ENCODE peak calls at places on chromosome 22, in ten cellular contexts. C is transverse colon; W is WERI-Rb-1; O is RPMI7951; U is activated T-helper 1 cell treated with Interleukin-2 at 50 U/mL for 16 hours; R is aorta; Y is SHP77; H is NCI-H1092; G is activated CD4-positive, alpha-beta T cell treated with anti-CD3 and anti-CD28 coated beads, Interleukin-2, amount 10 ng/mL, durations not matched to agents 7 days and 5 days; V is T-helper 1 cell. B is an unnamed sample.

GRCh38 chr22:27283240-27283639 is 518.3 kb downstream of the MN1 start:
- DNase-seq in C (no peak), W (no peak), O (no peak), U (no peak), R (no peak), Y (no peak), H (no peak), G (no peak), V (no peak), B (no peak)

GRCh38 chr22:31439805-31440204 is 40.4 kb downstream of the DRG1 start:
- DNase-seq in C (no peak), W (no peak), O (no peak), U (no peak), R (no peak), Y (no peak), H (no peak), G (no peak), V (no peak), B (no peak)

GRCh38 chr22:23893446-23893956 is 682 bp upstream of the MIF start:
- DNase-seq in C (no peak), W (no peak), O (no peak), U (no peak), R (no peak), Y (no peak), H (no peak), G (no peak), V (no peak), B (no peak)

GRCh38 chr22:43401661-43402060 is 10.2 kb upstream of the MPPED1 start:
- DNase-seq in C (no peak), W (no peak), O (no peak), U (no peak), R (peak; percentile 23), Y (no peak), H (no peak), G (no peak), V (no peak), B (no peak)

GRCh38 chr22:37032535-37033460 is 13.3 kb downstream of the MPST start:
- DNase-seq in C (peak; percentile 87), W (no peak), O (no peak), U (no peak), R (no peak), Y (no peak), H (no peak), G (no peak), V (no peak), B (no peak)

GRCh38 chr22:49502126-49502826 is 325.4 kb downstream of the BRD1 start:
- DNase-seq in C (no peak), W (no peak), O (peak; percentile 11), U (peak; percentile 13), R (no peak), Y (no peak), H (no peak), G (peak; percentile 16), V (no peak), B (no peak)

GRCh38 chr22:45397806-45398205 is 15.6 kb downstream of the SMC1B start:
- DNase-seq in C (no peak), W (no peak), O (no peak), U (no peak), R (no peak), Y (peak; percentile 22), H (no peak), G (no peak), V (no peak), B (no peak)

GRCh38 chr22:32613773-32614172 is 139.2 kb downstream of the FBXO7 start:
- DNase-seq in C (no peak), W (no peak), O (no peak), U (no peak), R (no peak), Y (no peak), H (no peak), G (no peak), V (no peak), B (no peak)

GRCh38 chr22:33438273-33438672 is 380.1 kb upstream of the SYN3 start:
- DNase-seq in C (no peak), W (no peak), O (peak; percentile 67), U (no peak), R (no peak), Y (no peak), H (no peak), G (no peak), V (no peak), B (no peak)

GRCh38 chr22:25069758-25070461 is 117.4 kb downstream of the KIAA1671 start:
- DNase-seq in C (no peak), W (peak; percentile 16), O (no peak), U (no peak), R (peak; percentile 92), Y (no peak), H (no peak), G (peak; percentile 73), V (peak; percentile 17), B (no peak)

GRCh38 chr22:26471522-26471921 is 12.1 kb downstream of the HPS4 start:
- DNase-seq in C (no peak), W (no peak), O (peak; percentile 91), U (no peak), R (no peak), Y (no peak), H (no peak), G (no peak), V (no peak), B (no peak)

GRCh38 chr22:47337161-47337621 is 574.7 kb downstream of the TBC1D22A start:
- DNase-seq in C (peak; percentile 14), W (peak; percentile 86), O (peak; percentile 99), U (no peak), R (no peak), Y (peak; percentile 76), H (no peak), G (no peak), V (no peak), B (no peak)

GRCh38 chr22:48948575-48949170 is 879.0 kb downstream of the BRD1 start:
- DNase-seq in C (no peak), W (no peak), O (no peak), U (no peak), R (peak; percentile 33), Y (no peak), H (no peak), G (no peak), V (no peak), B (no peak)

GRCh38 chr22:45462034-45462655 is 40.5 kb upstream of the FBLN1 start:
- DNase-seq in C (no peak), W (peak; percentile 31), O (no peak), U (no peak), R (no peak), Y (peak; percentile 49), H (no peak), G (no peak), V (no peak), B (no peak)

GRCh38 chr22:37657590-37658132 is 862 bp upstream of the PDXP start:
- DNase-seq in C (no peak), W (no peak), O (no peak), U (no peak), R (no peak), Y (no peak), H (no peak), G (no peak), V (no peak), B (no peak)

GRCh38 chr22:45366713-45367112 is 46.7 kb downstream of the SMC1B start:
- DNase-seq in C (no peak), W (no peak), O (no peak), U (no peak), R (no peak), Y (no peak), H (no peak), G (no peak), V (no peak), B (no peak)

GRCh38 chr22:22748297-22748743 is 103.9 kb downstream of the GGTLC2 start:
- DNase-seq in C (peak; percentile 54), W (peak; percentile 48), O (peak; percentile 26), U (no peak), R (no peak), Y (peak; percentile 12), H (no peak), G (peak; percentile 55), V (peak; percentile 17), B (peak; percentile 2)

GRCh38 chr22:50677493-50678217 is 5.0 kb downstream of the SHANK3 start:
- DNase-seq in C (no peak), W (peak; percentile 2), O (no peak), U (no peak), R (peak; percentile 61), Y (no peak), H (no peak), G (no peak), V (no peak), B (no peak)

GRCh38 chr22:39236321-39237275 is 8.2 kb downstream of the PDGFB start:
- DNase-seq in C (peak; percentile 45), W (no peak), O (peak; percentile 85), U (no peak), R (no peak), Y (peak; percentile 59), H (peak; percentile 67), G (peak; percentile 54), V (no peak), B (peak; percentile 54)

GRCh38 chr22:46593996-46594946 is 25.9 kb upstream of the GRAMD4 start:
- DNase-seq in C (no peak), W (no peak), O (no peak), U (no peak), R (no peak), Y (no peak), H (no peak), G (no peak), V (no peak), B (no peak)